ENCODE peak calls at places on chromosomes 3 and 15, in seven cellular contexts. G, Y, E, O, P, F and M are unnamed samples.

GRCh38 chr3:85853805-85854204 is 895.0 kb downstream of the CADM2 start:
- DNase-seq in G (no peak), Y (no peak), E (no peak), O (no peak), P (no peak), F (no peak), M (no peak)

GRCh38 chr3:47715928-47716327 is 65.8 kb downstream of the SMARCC1 start:
- DNase-seq in G (peak), Y (no peak), E (no peak), O (no peak), P (peak), F (peak), M (no peak)

GRCh38 chr3:167898091-167898490 is 162.6 kb downstream of the SERPINI1 start:
- DNase-seq in G (no peak), Y (no peak), E (no peak), O (no peak), P (no peak), F (no peak), M (no peak)

GRCh38 chr15:41568350-41569017 is 9.5 kb downstream of the TYRO3 start:
- DNase-seq in G (peak), Y (no peak), E (peak), O (no peak), P (peak), F (peak), M (peak)

GRCh38 chr3:127037971-127038446 is 55.1 kb downstream of the PLXNA1 start:
- DNase-seq in G (no peak), Y (no peak), E (no peak), O (no peak), P (no peak), F (no peak), M (no peak)

GRCh38 chr3:11513817-11514135 is 129.9 kb downstream of the VGLL4 start:
- DNase-seq in G (no peak), Y (no peak), E (no peak), O (no peak), P (no peak), F (no peak), M (no peak)

GRCh38 chr3:59277201-59277600 is 227.4 kb upstream of the CFAP20DC start:
- DNase-seq in G (no peak), Y (no peak), E (no peak), O (no peak), P (no peak), F (no peak), M (no peak)

GRCh38 chr3:55434789-55435188 is 52.3 kb downstream of the WNT5A start:
- DNase-seq in G (no peak), Y (peak), E (no peak), O (no peak), P (peak), F (peak), M (no peak)

GRCh38 chr15:63826513-63826912 is 7.2 kb downstream of the HERC1 start:
- DNase-seq in G (no peak), Y (peak), E (no peak), O (no peak), P (peak), F (peak), M (no peak)

GRCh38 chr15:63210151-63211051 is 21.0 kb downstream of the RAB8B start:
- DNase-seq in G (no peak), Y (no peak), E (no peak), O (no peak), P (no peak), F (peak), M (no peak)

GRCh38 chr3:32821686-32822296 is 4.0 kb downstream of the TRIM71 start:
- DNase-seq in G (no peak), Y (no peak), E (no peak), O (peak), P (no peak), F (no peak), M (no peak)

DNA sequence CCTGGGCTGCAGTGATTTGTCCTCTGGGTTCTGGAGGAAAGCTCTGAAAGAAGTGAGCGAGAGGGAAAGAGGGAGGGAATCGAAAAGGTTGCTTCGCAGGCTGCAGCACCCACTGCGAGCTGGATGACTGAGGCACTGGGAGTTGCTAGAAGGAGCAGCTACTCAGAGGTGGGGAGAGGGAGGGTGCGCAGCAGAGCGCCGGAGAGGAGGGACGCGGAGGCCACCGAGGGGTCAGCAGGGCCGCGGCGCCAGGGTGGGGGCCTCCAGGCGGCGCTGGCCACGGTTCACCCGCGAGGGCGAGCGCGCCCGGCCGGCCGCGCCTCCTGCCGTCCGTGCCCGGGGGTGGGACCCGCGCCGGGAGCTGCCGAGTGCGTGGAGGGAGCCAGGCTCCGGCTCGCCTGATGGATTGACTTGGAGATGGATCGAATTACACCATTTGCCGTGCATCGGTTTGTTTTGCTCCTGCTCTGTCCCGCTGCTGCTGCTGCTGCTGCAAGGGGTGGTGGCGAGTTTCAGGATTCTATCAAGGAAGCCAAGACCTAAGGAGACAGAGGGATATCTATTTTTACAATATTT is at the start of gene SEMA6D:
- DNase-seq in G (peak), Y (no peak), E (peak), O (peak), P (peak), F (peak), M (peak)
- TF ChIP-seq CTCF in G (no peak), Y (no peak), E (peak), O (peak), P (no peak), F (peak), M (peak)

DNA sequence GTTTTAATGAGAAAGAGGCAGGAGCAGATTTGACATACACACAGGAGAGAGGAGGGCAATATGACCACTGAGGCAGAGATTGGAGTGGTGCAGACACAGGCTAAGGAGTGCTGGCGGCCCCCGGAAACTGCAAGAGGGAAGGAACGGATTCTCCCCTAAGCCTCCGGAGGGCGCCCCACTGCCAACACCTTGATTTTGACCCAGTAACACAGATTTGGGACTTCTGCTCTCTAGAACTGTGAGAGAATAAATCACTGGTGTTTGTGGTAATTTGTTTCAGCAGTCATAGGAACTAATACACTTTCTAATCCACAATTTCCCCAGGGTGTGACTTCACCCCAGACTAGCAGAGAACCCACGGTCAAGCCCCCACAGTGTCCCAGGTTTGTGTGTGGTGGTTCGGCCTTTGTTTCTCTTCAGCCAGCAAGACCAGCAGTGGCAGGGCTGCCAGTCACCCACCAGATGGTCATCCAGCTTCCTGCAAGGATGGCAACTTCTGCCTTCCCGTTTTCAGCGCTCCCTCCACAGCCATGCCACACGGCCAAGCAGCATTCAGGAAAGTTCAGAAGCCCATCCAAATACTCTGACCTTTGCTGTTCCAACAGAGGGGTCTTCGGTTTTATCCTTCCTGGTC is 23.6 kb upstream of the TSPAN3 start:
- DNase-seq in G (no peak), Y (no peak), E (no peak), O (no peak), P (no peak), F (no peak), M (no peak)
- TF ChIP-seq CTCF in G (peak), Y (peak), E (no peak), O (no peak), P (peak), F (peak), M (peak)

GRCh38 chr3:16587703-16588070 is 17.5 kb downstream of the DAZL start:
- DNase-seq in G (peak), Y (no peak), E (no peak), O (no peak), P (peak), F (no peak), M (no peak)

GRCh38 chr3:16589120-16589519 is 16.1 kb downstream of the DAZL start:
- DNase-seq in G (no peak), Y (no peak), E (no peak), O (no peak), P (no peak), F (no peak), M (no peak)

GRCh38 chr3:16583551-16583950 is 21.7 kb downstream of the DAZL start:
- DNase-seq in G (no peak), Y (no peak), E (no peak), O (no peak), P (no peak), F (no peak), M (no peak)

GRCh38 chr3:16589867-16590624 is 15.2 kb downstream of the DAZL start:
- DNase-seq in G (no peak), Y (peak), E (no peak), O (no peak), P (no peak), F (no peak), M (no peak)

DNA sequence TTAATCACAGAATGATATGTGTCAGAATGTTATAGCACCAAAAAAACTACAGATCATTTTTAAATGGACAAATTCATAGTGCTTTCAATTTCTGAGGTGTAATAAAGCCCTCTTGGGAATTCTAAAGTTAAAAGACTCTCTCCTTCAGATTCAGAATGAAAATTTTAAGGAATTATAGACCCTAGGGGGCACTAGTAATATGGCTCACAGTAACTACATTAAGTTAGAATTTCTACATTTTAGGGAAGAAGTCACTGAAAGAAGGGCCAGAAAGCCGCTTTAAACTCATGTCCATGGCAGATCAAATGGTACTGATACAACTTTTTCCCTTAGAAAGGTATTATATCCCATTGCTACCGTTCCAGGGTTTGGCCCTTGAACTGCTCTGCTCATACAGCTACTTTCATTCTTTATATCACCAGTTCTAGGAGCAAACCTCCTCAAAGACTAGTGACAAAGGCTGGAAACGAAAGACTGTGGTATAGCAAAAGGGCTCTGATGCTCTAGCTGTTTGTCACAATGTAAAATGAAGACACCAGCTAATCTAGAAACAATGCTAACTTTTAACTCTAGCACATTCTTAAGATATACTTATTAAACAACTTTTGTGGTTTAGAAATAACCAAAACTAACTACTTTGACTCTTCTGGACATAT is 18.0 kb downstream of the DAZL start:
- DNase-seq in G (no peak), Y (no peak), E (no peak), O (no peak), P (no peak), F (no peak), M (no peak)
- TF ChIP-seq CTCF in G (no peak), Y (no peak), E (no peak), O (no peak), P (no peak), F (no peak), M (no peak)

DNA sequence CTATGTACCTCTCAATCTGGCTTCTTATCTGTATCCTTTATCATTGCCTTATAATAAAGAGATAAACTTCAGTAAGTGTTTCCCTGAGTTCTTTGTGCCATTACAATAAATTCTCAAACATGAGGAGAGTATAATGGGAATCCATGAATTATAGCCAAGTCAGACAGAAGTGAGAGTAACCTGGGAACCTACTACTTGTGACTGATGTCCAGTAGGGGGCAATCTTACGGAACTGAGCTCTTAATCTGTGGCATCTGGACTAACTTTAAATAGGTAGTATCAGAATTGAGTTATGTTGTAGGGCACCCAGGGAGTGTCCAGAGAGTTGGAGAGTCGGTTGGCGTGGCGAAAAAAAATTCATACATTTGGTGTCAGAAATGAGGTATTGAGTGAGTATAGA is 542.6 kb downstream of the ZBBX start:
- DNase-seq in G (no peak), Y (peak), E (no peak), O (no peak), P (no peak), F (no peak), M (peak)
- TF ChIP-seq CTCF in G (peak), Y (peak), E (no peak), O (peak), P (no peak), F (no peak), M (peak)

GRCh38 chr3:30141927-30142326 is 464.5 kb upstream of the TGFBR2 start:
- DNase-seq in G (no peak), Y (no peak), E (no peak), O (no peak), P (no peak), F (peak), M (no peak)
- TF ChIP-seq CTCF in G (no peak), Y (no peak), E (no peak), O (no peak), P (no peak), F (no peak), M (no peak)

GRCh38 chr3:99325407-99325806 is 313.0 kb upstream of the COL8A1 start:
- DNase-seq in G (no peak), Y (no peak), E (no peak), O (no peak), P (peak), F (no peak), M (no peak)

GRCh38 chr3:99330281-99330680 is 308.1 kb upstream of the COL8A1 start:
- DNase-seq in G (no peak), Y (no peak), E (no peak), O (no peak), P (peak), F (no peak), M (no peak)

GRCh38 chr3:99332276-99332675 is 306.1 kb upstream of the COL8A1 start:
- DNase-seq in G (no peak), Y (no peak), E (no peak), O (no peak), P (no peak), F (no peak), M (no peak)

GRCh38 chr3:99332726-99333125 is 305.7 kb upstream of the COL8A1 start:
- DNase-seq in G (no peak), Y (no peak), E (no peak), O (no peak), P (no peak), F (peak), M (no peak)

DNA sequence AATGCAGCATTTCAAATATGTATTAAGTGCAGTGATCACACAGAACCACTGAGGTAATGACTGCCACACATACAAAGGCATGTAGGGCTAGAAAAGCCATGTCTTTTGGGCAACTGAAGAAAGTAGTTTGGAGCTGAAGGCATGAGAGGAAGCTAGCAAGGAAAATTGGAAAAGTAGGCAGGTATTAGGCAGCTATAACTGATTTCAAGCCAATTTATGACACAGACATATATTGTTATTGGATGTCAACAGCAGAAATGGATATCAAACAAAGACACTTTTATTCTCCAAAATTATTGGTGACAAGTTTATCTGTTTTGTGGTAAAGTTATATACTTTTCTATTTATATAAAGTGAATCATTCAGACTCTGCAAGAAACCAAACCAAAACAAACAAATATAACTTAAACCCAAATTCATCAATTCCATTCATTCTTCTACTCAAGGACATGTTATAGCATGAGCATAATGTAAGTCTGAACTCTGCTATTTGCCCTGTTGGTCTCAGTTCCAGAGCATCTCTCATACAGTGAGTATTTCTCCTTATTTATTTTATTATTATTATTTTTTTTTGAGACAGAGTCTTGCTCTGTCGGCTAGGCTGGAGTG is 307.4 kb upstream of the COL8A1 start:
- DNase-seq in G (no peak), Y (no peak), E (no peak), O (no peak), P (peak), F (no peak), M (no peak)
- TF ChIP-seq CTCF in G (no peak), Y (no peak), E (no peak), O (no peak), P (no peak), F (no peak), M (no peak)

DNA sequence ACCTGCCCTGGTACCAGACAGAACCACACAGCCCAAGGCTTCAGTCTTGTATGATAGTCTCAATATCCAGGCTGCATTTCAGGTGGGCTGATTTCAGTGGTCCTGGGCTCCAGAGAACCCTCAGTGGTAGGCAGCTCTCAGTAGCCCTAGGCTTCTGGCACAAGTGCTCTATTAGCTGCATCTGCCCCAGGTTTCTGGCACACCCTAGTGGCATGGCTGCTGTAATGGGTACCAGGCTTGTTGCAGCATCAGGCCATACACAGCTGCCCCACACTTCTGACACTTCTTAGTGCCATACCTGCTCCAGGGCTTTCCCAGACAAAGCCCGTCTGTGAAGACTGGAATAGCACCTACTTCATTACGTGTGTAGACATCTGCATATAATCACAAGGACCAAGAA is 1062.2 kb upstream of the EPHA6 start:
- DNase-seq in G (no peak), Y (no peak), E (no peak), O (no peak), P (no peak), F (no peak), M (no peak)
- TF ChIP-seq CTCF in G (no peak), Y (no peak), E (no peak), O (no peak), P (no peak), F (no peak), M (no peak)

GRCh38 chr15:91885714-91886265 is 32.3 kb downstream of the SLCO3A1 start:
- DNase-seq in G (no peak), Y (no peak), E (no peak), O (no peak), P (no peak), F (no peak), M (no peak)
- TF ChIP-seq CTCF in G (peak), Y (no peak), E (no peak), O (peak), P (peak), F (no peak), M (no peak)

GRCh38 chr15:93091465-93091864 is 2.5 kb upstream of the RGMA start:
- DNase-seq in G (no peak), Y (no peak), E (no peak), O (no peak), P (no peak), F (no peak), M (no peak)

GRCh38 chr15:93088200-93088980 is 621 bp downstream of the RGMA start:
- DNase-seq in G (no peak), Y (no peak), E (peak), O (peak), P (peak), F (peak), M (peak)

GRCh38 chr15:93089855-93090305 is 869 bp upstream of the RGMA start:
- DNase-seq in G (no peak), Y (no peak), E (no peak), O (peak), P (no peak), F (no peak), M (no peak)

GRCh38 chr15:93088981-93089854 is at the start of gene RGMA:
- DNase-seq in G (no peak), Y (no peak), E (peak), O (peak), P (no peak), F (peak), M (peak)

DNA sequence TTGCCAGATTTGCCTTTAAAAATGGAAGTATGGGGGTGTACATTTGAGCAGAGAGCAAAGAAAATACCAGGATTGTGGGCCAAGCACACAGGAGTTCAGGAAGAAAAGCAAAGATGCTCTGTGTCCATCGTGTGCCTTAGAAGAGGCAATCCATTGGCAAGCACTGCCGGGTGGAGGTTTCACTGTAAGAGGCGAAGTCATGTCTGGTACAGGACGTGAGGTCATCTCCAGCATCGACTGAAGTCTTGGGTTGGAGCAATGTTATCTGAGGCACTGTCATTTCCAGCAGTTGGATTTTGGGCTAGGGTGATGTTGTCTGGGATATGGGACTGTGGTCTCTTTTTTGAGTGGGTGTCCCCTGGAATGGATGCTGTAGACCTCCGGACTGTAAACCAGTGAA is 4.8 kb upstream of the RGMA start:
- DNase-seq in G (no peak), Y (no peak), E (no peak), O (no peak), P (no peak), F (no peak), M (no peak)
- TF ChIP-seq CTCF in G (no peak), Y (no peak), E (no peak), O (no peak), P (no peak), F (no peak), M (no peak)